ENCODE peak calls at places on chromosomes 3 and 15, in four cellular contexts. F is sigmoid colon, I is esophagus muscularis mucosa, U is prostate gland. P is an unnamed sample.

GRCh38 chr15:99057697-99058420 is 47.0 kb upstream of the SYNM start:
- DNase-seq in F (peak; percentile 67), I (peak; percentile 91), U (no peak), P (no peak)

GRCh38 chr3:155712008-155712407 is 32.9 kb downstream of the PLCH1 start:
- DNase-seq in F (no peak), I (no peak), U (no peak), P (no peak)

GRCh38 chr3:62073038-62073437 is 300.3 kb downstream of the FEZF2 start:
- DNase-seq in F (no peak), I (no peak), U (no peak), P (no peak)

GRCh38 chr3:89946863-89947262 is 839.4 kb downstream of the EPHA3 start:
- DNase-seq in F (no peak), I (no peak), U (no peak), P (no peak)

GRCh38 chr15:80694624-80695098 is 449 bp upstream of the ABHD17C start:
- DNase-seq in F (no peak), I (no peak), U (no peak), P (no peak)

GRCh38 chr3:29283739-29284138 is 2.9 kb downstream of the RBMS3 start:
- DNase-seq in F (no peak), I (no peak), U (no peak), P (no peak)

GRCh38 chr3:196654691-196655090 is 15.2 kb downstream of the NRROS start:
- DNase-seq in F (no peak), I (no peak), U (no peak), P (no peak)

GRCh38 chr3:45841380-45841700 is 579 bp downstream of the LZTFL1 start:
- DNase-seq in F (no peak), I (no peak), U (peak; percentile 6), P (no peak)

GRCh38 chr15:101578443-101578894 is 73.7 kb downstream of the TM2D3 start:
- DNase-seq in F (no peak), I (peak; percentile 86), U (peak; percentile 22), P (no peak)

GRCh38 chr3:149424921-149425320 is 47.5 kb upstream of the TM4SF1 start:
- DNase-seq in F (no peak), I (no peak), U (no peak), P (no peak)

GRCh38 chr15:89776274-89777072 is at the start of gene MESP2:
- DNase-seq in F (peak; percentile 93), I (peak; percentile 94), U (peak; percentile 66), P (no peak)

GRCh38 chr3:137792633-137793271 is 28.6 kb downstream of the SOX14 start:
- DNase-seq in F (no peak), I (no peak), U (no peak), P (no peak)

GRCh38 chr15:70447927-70448698 is 315.2 kb downstream of the UACA start:
- DNase-seq in F (no peak), I (no peak), U (no peak), P (peak; percentile 17)

DNA sequence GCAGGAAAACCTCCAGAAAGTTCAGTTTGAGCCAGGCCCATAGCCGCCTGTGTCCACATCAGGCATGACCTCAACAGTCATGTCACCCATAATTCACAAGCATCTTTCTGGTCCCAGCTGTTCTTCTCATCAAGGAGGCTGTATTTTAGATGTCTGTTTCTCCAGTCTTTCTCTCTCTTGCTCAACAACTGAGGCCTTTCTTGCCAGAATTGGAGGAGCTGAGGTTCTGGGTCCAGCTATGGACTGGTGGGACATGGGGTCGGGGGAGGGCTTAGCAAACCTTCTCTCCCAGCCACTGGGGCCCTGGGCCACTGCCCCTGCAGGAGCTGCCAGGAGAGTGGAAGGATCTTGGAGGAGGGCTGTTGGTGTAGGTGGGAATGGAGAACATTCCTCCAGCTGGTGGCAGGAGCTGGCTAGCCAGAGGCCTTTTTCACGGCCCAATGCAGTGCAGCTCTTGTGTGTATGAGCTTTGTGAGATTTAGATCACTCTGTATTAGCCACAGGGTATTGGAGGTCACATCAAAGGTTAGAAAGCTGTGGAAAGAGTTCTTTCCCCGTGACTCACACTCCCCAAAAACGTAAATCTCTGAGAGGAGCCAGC is 23.5 kb downstream of the MAGEF1 start:
- DNase-seq in F (peak; percentile 75), I (no peak), U (no peak), P (no peak)
- TF ChIP-seq POLR2AphosphoS5 in F (peak; percentile 53), I (no peak), U (no peak), P (peak; percentile 33)

GRCh38 chr3:109228391-109229080 is 87.8 kb downstream of the DPPA2 start:
- DNase-seq in F (no peak), I (no peak), U (no peak), P (no peak)

DNA sequence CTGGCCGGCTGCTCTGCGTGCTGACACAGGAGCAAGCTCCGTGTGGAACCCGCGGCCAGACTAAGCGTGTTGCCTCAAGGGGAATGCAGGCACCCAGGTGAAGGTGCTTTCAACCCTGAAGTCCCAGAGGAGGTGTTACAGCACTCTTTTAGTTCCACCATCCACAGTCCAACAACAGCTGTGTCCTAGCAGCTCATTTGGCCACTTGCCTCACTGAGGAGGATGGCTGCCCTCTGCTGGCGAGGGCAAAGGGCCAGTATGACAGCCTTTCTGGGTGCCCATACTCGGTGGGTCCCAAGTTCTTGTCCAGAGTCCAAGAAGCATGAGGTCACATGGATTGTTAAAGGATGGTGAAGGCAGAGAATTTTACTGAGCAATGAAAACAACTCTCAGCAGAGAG is 87.8 kb downstream of the C3orf85 start:
- DNase-seq in F (no peak), I (no peak), U (no peak), P (no peak)
- TF ChIP-seq CTCF in F (no peak), I (no peak), U (no peak), P (no peak)

GRCh38 chr3:50355829-50356552 is 3.3 kb downstream of the TMEM115 start:
- DNase-seq in F (no peak), I (no peak), U (no peak), P (no peak)

GRCh38 chr3:50356553-50356952 is 2.8 kb downstream of the TMEM115 start:
- DNase-seq in F (no peak), I (no peak), U (no peak), P (no peak)

GRCh38 chr3:50354186-50354764 is 3.6 kb downstream of the CYB561D2 start:
- DNase-seq in F (no peak), I (no peak), U (no peak), P (no peak)

GRCh38 chr3:50353231-50354004 is 2.8 kb downstream of the CYB561D2 start:
- DNase-seq in F (no peak), I (no peak), U (no peak), P (no peak)

DNA sequence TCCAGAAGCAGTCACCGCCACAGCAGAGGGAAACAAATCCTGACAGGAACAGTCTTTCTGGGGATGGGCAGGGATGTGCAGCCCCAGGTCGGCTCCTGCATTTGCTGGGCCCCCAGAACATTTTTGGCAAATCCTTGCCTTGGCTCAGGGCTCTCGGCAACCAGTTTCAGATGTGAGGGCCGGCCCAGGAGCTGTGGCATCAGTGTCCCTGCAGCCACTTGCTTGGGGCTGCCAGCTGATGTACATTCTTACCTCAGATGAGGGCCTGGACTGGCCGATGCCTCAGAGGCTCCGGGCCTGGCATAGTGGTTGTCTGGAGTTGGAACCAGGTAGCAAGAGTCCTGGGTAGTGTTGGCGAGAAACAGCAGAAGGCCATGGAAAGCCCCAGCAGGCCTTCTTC is 4.2 kb downstream of the CYB561D2 start:
- DNase-seq in F (no peak), I (no peak), U (no peak), P (no peak)
- TF ChIP-seq POLR2A in F (no peak), I (no peak), U (no peak), P (no peak)

DNA sequence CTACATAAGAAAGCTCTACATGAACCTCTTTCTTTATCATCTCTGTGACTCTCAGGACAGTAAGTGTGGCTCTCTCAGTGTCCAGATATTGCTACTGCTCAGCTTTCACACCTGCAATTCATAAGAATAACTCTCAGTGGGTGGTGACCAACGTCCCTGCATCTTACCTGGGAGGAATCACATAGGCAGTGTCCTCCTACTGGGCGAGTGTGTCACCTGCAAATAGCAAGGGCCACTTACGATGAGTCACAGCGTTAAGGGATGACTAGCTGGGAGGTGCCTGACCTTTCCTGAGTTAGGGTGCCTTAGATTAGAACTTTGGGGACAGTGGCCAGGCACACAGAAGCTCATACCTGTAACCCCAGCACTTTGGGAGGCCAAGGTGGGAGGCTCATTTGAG is 90.8 kb upstream of the C3orf80 start:
- DNase-seq in F (no peak), I (no peak), U (no peak), P (no peak)
- TF ChIP-seq POLR2AphosphoS5 in F (no peak), I (no peak), U (no peak), P (no peak)

DNA sequence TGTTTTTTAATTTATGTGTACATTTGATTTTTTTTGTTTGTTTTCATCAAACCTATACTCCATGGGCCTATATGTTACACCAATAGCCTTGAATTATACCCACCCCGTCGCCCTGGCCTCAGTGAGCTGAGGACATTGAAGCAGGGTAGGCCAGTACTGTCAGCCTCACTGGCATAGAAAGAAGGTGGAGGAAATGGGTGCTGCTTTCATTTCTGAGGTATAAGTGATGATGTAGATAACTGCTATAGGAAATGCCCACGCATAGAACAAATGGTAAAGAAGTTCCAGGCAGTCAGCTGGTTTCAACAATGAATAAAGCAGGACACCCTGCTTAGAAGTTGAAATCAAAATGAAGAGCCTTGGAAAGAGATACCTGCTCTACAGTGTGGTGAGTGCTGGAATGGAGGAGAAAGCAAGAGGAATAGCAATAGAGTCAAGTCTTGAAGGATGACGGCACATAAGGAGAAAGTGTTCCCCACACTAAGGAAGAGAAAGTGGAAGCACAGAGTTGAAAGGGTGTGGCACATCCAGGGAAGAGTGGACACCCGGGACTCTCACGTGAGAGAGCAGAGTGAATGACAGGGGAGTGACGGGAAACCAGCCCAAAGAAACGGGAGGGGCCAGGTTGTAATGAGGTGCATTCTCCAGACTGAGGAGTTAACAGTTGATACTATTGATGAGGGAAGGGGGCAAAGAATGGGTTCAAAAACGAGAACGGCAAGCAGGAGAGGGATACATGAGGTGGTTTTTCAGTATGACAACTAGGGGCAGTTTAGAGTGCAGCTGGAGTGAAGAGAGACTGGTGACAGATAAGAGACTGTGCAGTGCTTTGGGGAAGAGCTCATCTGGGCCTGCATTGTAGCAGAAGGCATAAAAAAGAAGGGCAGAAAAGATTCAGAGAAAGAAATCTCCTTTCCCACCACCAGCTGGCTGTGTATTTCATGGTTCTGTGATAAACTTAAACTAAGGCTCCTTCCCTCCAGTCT is 70.5 kb downstream of the KLHL25 start:
- DNase-seq in F (no peak), I (no peak), U (no peak), P (no peak)
- TF ChIP-seq CTCF in F (no peak), I (no peak), U (no peak), P (no peak)

DNA sequence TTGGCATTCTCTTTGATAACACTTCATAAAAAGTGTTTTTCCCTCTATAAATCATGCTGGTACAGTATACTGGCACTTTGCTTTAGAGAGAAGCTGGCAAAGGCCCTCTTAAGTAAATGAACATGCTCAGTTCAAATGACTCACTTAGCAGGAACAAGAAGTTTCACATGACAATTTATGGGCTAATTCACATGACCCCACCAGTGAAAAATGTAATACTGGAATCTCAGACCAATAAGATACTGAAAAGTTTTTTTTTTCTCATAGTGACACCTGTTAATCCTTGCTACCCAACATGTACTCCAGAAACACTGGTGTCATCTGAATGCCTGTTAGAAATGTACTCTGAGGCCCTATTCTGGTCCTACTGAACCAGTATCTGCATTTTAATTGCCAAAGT is 13.9 kb downstream of the BTBD1 start:
- DNase-seq in F (no peak), I (no peak), U (peak; percentile 45), P (no peak)
- TF ChIP-seq POLR2A in F (no peak), I (no peak), U (no peak), P (no peak)

DNA sequence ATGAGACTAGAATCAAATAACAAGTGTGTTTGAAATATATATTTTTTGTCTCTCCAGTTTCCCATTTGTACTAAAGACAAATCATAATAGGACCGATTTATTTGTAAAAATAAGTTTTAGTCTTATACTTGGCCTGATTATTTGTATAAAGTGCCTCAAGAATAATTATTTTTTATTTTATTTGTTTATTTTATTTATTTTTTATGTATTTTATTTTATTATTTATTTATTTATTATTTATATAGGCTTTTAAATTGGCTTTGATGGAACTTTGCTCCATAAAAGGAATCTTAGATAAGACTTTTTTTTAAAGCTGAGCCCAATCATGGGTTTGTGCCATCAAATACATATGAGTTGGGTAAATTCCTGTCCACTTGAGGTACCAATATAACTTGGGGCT is 22.2 kb upstream of the ZNF80 start:
- DNase-seq in F (no peak), I (no peak), U (no peak), P (no peak)
- TF ChIP-seq POLR2AphosphoS5 in F (no peak), I (no peak), U (no peak), P (no peak)

P was measured in breast epithelium.